ENCODE peak calls at places on chromosomes 4 and X, in four cellular contexts. H is activated CD8-positive, alpha-beta memory T cell treated with anti-CD3 and anti-CD28 coated beads for 48 hours; E is T-helper 2 cell; M is iris pigment epithelial cell. T is an unnamed sample.

GRCh38 chr4:184262901-184263300 is 45.2 kb upstream of the ENPP6 start:
- DNase-seq in H (no peak), E (no peak), M (peak), T (no peak)

GRCh38 chrX:150482537-150483217 is 85.7 kb upstream of the MTM1 start:
- DNase-seq in H (no peak), E (peak), M (peak), T (no peak)

GRCh38 chr4:98430708-98431403 is 169.7 kb downstream of the RAP1GDS1 start:
- DNase-seq in H (no peak), E (no peak), M (peak), T (no peak)

GRCh38 chr4:8410641-8411271 is 29.8 kb downstream of the ACOX3 start:
- DNase-seq in H (no peak), E (no peak), M (peak), T (no peak)

GRCh38 chr4:72666910-72667309 is 97.9 kb upstream of the ADAMTS3 start:
- DNase-seq in H (no peak), E (no peak), M (no peak), T (no peak)

GRCh38 chr4:150089732-150090131 is 11.5 kb downstream of the DCLK2 start:
- DNase-seq in H (no peak), E (no peak), M (no peak), T (no peak)

GRCh38 chr4:83221897-83222441 is 62.6 kb downstream of the COQ2 start:
- DNase-seq in H (no peak), E (no peak), M (no peak), T (no peak)

GRCh38 chrX:10636851-10637250 is 16.5 kb upstream of the MID1 start:
- DNase-seq in H (no peak), E (no peak), M (no peak), T (no peak)

GRCh38 chrX:86369847-86370630 is 221.8 kb downstream of the DACH2 start:
- DNase-seq in H (no peak), E (no peak), M (no peak), T (no peak)

GRCh38 chr4:105765690-105766407 is 57.3 kb downstream of the GSTCD start:
- DNase-seq in H (no peak), E (no peak), M (peak), T (no peak)

GRCh38 chr4:33369366-33369899 is 2649.3 kb downstream of the PCDH7 start:
- DNase-seq in H (no peak), E (no peak), M (peak), T (no peak)

GRCh38 chrX:42869659-42870476 is 91.9 kb upstream of the PPP1R2C start:
- DNase-seq in H (no peak), E (no peak), M (no peak), T (no peak)

GRCh38 chrX:118325453-118325852 is 20.5 kb upstream of the WDR44 start:
- DNase-seq in H (no peak), E (no peak), M (peak), T (no peak)

GRCh38 chr4:41012308-41012707 is 202.0 kb downstream of the APBB2 start:
- DNase-seq in H (no peak), E (no peak), M (peak), T (no peak)

GRCh38 chr4:704198-704891 is 1.3 kb upstream of the PCGF3 start:
- DNase-seq in H (no peak), E (no peak), M (no peak), T (no peak)

GRCh38 chr4:54954656-54955388 is 170.6 kb downstream of the KDR start:
- DNase-seq in H (no peak), E (no peak), M (no peak), T (no peak)

GRCh38 chr4:158771776-158772175 is 3.0 kb downstream of the FNIP2 start:
- DNase-seq in H (no peak), E (no peak), M (no peak), T (no peak)

GRCh38 chrX:147403075-147403474 is 508.6 kb upstream of the FMR1 start:
- DNase-seq in H (no peak), E (no peak), M (no peak), T (no peak)

GRCh38 chrX:118655561-118656246 is 71.7 kb upstream of the IL13RA1 start:
- DNase-seq in H (no peak), E (no peak), M (peak), T (no peak)

GRCh38 chrX:120000490-120001246 is 57.1 kb upstream of the NKAP start:
- DNase-seq in H (no peak), E (no peak), M (no peak), T (no peak)

GRCh38 chrX:776061-776460 is 145.5 kb downstream of the SHOX start:
- DNase-seq in H (no peak), E (no peak), M (no peak), T (no peak)

GRCh38 chrX:136250191-136251041 is 784 bp downstream of the MAP7D3 start:
- DNase-seq in H (no peak), E (peak), M (peak), T (no peak)

GRCh38 chr4:40976343-40976742 is 226.6 kb downstream of the NSUN7 start:
- DNase-seq in H (no peak), E (no peak), M (peak), T (no peak)

GRCh38 chrX:20317873-20318272 is 51.2 kb upstream of the RPS6KA3 start:
- DNase-seq in H (no peak), E (no peak), M (no peak), T (no peak)

GRCh38 chr4:84503495-84504437 is 4.7 kb upstream of the NKX6-1 start:
- DNase-seq in H (no peak), E (no peak), M (peak), T (no peak)

GRCh38 chr4:7650606-7651400 is 216.1 kb upstream of the PSAPL1 start:
- DNase-seq in H (no peak), E (no peak), M (peak), T (no peak)

GRCh38 chrX:153333271-153333670 is 682 bp upstream of the ZNF275 start:
- DNase-seq in H (no peak), E (no peak), M (peak), T (no peak)

GRCh38 chrX:40010550-40011364 is 87.0 kb downstream of the BCOR start:
- DNase-seq in H (peak), E (no peak), M (no peak), T (no peak)

GRCh38 chr4:168797176-168797575 is 212.9 kb downstream of the CBR4 start:
- DNase-seq in H (no peak), E (no peak), M (peak), T (no peak)

GRCh38 chr4:30821275-30821674 is 101.1 kb downstream of the PCDH7 start:
- DNase-seq in H (no peak), E (no peak), M (no peak), T (no peak)

GRCh38 chr4:74659576-74660411 is 134.5 kb downstream of the BTC start:
- DNase-seq in H (no peak), E (no peak), M (peak), T (no peak)

GRCh38 chr4:22733816-22734215 is 41.1 kb downstream of the GBA3 start:
- DNase-seq in H (no peak), E (no peak), M (no peak), T (no peak)

GRCh38 chrX:135513140-135513535 is 7.3 kb upstream of the INTS6L start:
- DNase-seq in H (no peak), E (no peak), M (no peak), T (no peak)

GRCh38 chr4:79848329-79848728 is 224.7 kb downstream of the ANTXR2 start:
- DNase-seq in H (no peak), E (no peak), M (no peak), T (no peak)

GRCh38 chrX:23578079-23578478 is 89.2 kb upstream of the PRDX4 start:
- DNase-seq in H (no peak), E (no peak), M (peak), T (no peak)

GRCh38 chr4:6386091-6386490 is 86.3 kb downstream of the PPP2R2C start:
- DNase-seq in H (no peak), E (no peak), M (no peak), T (no peak)